ENCODE peak calls at places on chromosome 4, in five cellular contexts. T is ovary, S is upper lobe of left lung, K is suprapubic skin, A is HepG2. O is an unnamed sample.

GRCh38 chr4:127698789-127699200 is 31.4 kb upstream of the SLC25A31 start:
- DNase-seq in K (no peak), A (no peak), T (no peak), S (no peak), O (no peak)

GRCh38 chr4:107247738-107248137 is 211.6 kb upstream of the DKK2 start:
- DNase-seq in S (no peak), T (no peak), A (no peak), K (peak; percentile 60), O (no peak)

GRCh38 chr4:48184891-48185290 is 50.8 kb upstream of the TXK start:
- DNase-seq in T (no peak), S (no peak), A (no peak), K (no peak), O (no peak)

GRCh38 chr4:78534286-78534955 is 17.1 kb upstream of the ANXA3 start:
- DNase-seq in K (no peak), S (no peak), T (no peak), A (peak; percentile 69), O (no peak)

GRCh38 chr4:126647756-126648396 is 984.9 kb upstream of the INTU start:
- DNase-seq in K (no peak), A (no peak), S (no peak), T (no peak), O (no peak)

GRCh38 chr4:125306112-125306511 is 8.6 kb upstream of the FAT4 start:
- DNase-seq in T (no peak), A (no peak), S (no peak), K (no peak), O (no peak)

GRCh38 chr4:83125738-83126141 is 11.2 kb upstream of the PLAC8 start:
- DNase-seq in T (no peak), S (peak; percentile 64), K (no peak), A (no peak), O (peak; percentile 85)

GRCh38 chr4:168153596-168154440 is 61.5 kb downstream of the ANXA10 start:
- DNase-seq in A (peak; percentile 53), K (no peak), S (peak; percentile 64), T (peak; percentile 73), O (peak; percentile 77)

GRCh38 chr4:177251237-177251636 is 58.4 kb upstream of the NEIL3 start:
- DNase-seq in K (no peak), S (no peak), A (no peak), T (no peak), O (peak; percentile 15)

GRCh38 chr4:26779674-26780073 is 81.0 kb upstream of the STIM2 start:
- DNase-seq in S (no peak), K (no peak), T (no peak), A (no peak), O (no peak)

GRCh38 chr4:107814758-107815552 is 9.8 kb upstream of the SGMS2 start:
- DNase-seq in A (no peak), T (no peak), K (no peak), S (no peak), O (no peak)

GRCh38 chr4:112881842-112882241 is 167.6 kb upstream of the ANK2 start:
- DNase-seq in T (peak; percentile 30), S (no peak), A (no peak), K (no peak), O (no peak)

GRCh38 chr4:65865489-65865888 is 195.2 kb upstream of the EPHA5 start:
- DNase-seq in K (no peak), S (no peak), A (peak; percentile 13), T (no peak), O (no peak)

GRCh38 chr4:153004106-153004881 is 68.2 kb downstream of the FHDC1 start:
- DNase-seq in A (no peak), S (no peak), T (no peak), K (no peak), O (no peak)

GRCh38 chr4:16617416-16617815 is 281.0 kb downstream of the LDB2 start:
- DNase-seq in K (no peak), S (no peak), T (no peak), A (no peak), O (no peak)

GRCh38 chr4:139559692-139560091 is 3.7 kb upstream of the SETD7 start:
- DNase-seq in T (no peak), S (no peak), K (no peak), A (no peak), O (no peak)

GRCh38 chr4:8904041-8904501 is 32.4 kb upstream of the HMX1 start:
- DNase-seq in K (no peak), T (no peak), S (no peak), A (no peak), O (no peak)

GRCh38 chr4:2046031-2046961 is 12.8 kb upstream of the NAT8L start:
- DNase-seq in S (no peak), A (no peak), T (no peak), K (no peak), O (no peak)

GRCh38 chr4:128573781-128574508 is 235.6 kb upstream of the JADE1 start:
- DNase-seq in T (no peak), K (no peak), A (peak; percentile 70), S (no peak), O (no peak)

GRCh38 chr4:67682266-67682665 is 18.7 kb downstream of the UBA6 start:
- DNase-seq in T (no peak), A (no peak), S (no peak), K (no peak), O (no peak)

GRCh38 chr4:36414248-36414647 is 132.8 kb downstream of the DTHD1 start:
- DNase-seq in K (no peak), T (no peak), S (no peak), A (no peak), O (no peak)

GRCh38 chr4:29311231-29311630 is 1408.9 kb upstream of the PCDH7 start:
- DNase-seq in S (no peak), T (no peak), K (no peak), A (no peak), O (no peak)

GRCh38 chr4:25306658-25307057 is 5.9 kb upstream of the ZCCHC4 start:
- DNase-seq in K (no peak), S (no peak), T (no peak), A (no peak), O (no peak)

GRCh38 chr4:87910795-87911194 is 64.7 kb upstream of the SPP1 start:
- DNase-seq in T (no peak), S (no peak), K (no peak), A (peak; percentile 47), O (no peak)

GRCh38 chr4:141432000-141432712 is 204.2 kb upstream of the IL15 start:
- DNase-seq in K (no peak), S (no peak), T (no peak), A (no peak), O (no peak)

GRCh38 chr4:72314869-72315268 is 254.2 kb downstream of the ADAMTS3 start:
- DNase-seq in K (no peak), T (no peak), S (no peak), A (no peak), O (no peak)
- TF ChIP-seq EP300 in K (no peak), T (no peak), S (no peak), A (no peak), O (no peak)

DNA sequence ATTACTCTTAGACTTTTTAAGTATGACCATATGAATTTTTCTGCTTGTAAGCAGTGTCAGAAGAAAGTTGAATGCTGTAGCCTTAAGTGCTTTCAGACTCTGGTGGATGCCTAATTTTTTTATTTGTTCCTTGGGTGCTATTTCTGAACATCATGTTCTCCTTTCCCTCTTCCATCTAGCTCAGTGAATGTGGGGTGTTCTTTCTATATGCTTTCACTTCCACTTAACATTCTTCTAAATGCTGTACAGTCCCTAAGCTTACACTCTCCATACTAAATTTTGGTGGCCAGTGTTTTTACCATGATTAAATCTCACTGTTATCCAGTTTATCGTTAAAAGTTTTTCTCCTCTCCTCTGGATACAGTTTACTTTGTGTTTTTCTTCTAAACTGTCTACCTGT is 3.6 kb downstream of the DCK start:
- DNase-seq in K (no peak), A (no peak), S (no peak), T (no peak), O (no peak)
- H3K4me3 ChIP-seq in K (no peak overlapping the region), A (no peak overlapping the region), S (no peak overlapping the region), T (no peak overlapping the region), O (no peak overlapping the region)

GRCh38 chr4:71113294-71113693 is 119.8 kb downstream of the DCK start:
- DNase-seq in S (no peak), T (no peak), A (no peak), K (no peak), O (peak; percentile 26)
- TF ChIP-seq CTCF in S (no peak), T (no peak), A (peak; percentile 40), K (no peak), O (peak; percentile 36)

DNA sequence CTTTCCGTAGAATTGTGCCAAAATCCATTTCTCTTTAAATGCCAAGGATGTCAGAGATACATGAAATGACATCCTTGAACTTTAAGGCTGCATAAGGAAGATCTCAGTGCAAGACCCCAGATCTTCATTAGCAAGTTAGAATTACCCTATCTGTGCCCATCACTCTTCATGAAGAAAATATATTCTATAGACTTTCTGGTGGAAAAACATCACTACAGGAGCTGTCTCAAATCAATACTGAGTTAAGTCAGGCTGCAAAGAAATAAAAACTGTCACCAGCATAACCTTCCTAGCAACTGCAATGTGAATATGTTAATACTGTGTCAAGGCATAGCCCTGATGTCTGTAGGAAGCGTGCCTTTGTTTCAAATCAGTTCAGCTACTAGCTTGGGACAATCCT is 173.4 kb downstream of the TBCK start:
- DNase-seq in A (no peak), T (no peak), S (no peak), K (no peak), O (no peak)
- TF ChIP-seq EP300 in A (no peak), T (no peak), S (no peak), K (no peak), O (no peak)

GRCh38 chr4:52748432-52748831 is 2.8 kb downstream of the ERVMER34-1 start:
- DNase-seq in A (no peak), T (no peak), S (no peak), K (no peak), O (peak; percentile 45)

GRCh38 chr4:52752921-52753320 is 1.7 kb upstream of the ERVMER34-1 start:
- DNase-seq in S (no peak), T (no peak), K (no peak), A (no peak), O (no peak)

GRCh38 chr4:52750819-52751348 is 341 bp downstream of the ERVMER34-1 start:
- DNase-seq in S (no peak), T (peak; percentile 21), K (no peak), A (no peak), O (peak; percentile 14)

GRCh38 chr4:52751349-52751911 is at the start of gene ERVMER34-1:
- DNase-seq in A (no peak), S (peak; percentile 79), K (peak; percentile 70), T (peak; percentile 49), O (peak; percentile 62)

DNA sequence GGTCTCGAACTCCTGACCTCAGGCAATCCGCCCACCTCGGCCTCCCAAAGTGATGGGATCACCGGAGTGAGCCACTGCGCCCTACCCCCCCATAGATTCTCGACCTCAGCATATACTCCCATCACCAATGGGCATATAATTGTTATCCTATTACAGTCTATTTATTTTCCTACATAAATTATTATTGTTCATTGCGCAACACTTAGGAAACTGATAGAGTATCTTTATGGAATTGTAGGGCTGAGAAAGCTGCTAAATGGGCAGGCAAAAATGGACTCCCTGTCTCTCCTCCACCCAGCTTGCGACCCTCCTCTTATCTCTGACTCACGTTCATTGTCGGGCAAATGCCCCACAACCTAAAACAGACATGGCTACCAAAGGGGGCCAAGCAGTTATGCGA is 1.0 kb downstream of the ERVMER34-1 start:
- DNase-seq in A (no peak), K (no peak), S (no peak), T (no peak), O (no peak)
- H3K4me3 ChIP-seq in A (no peak overlapping the region), K (no peak overlapping the region), S (no peak overlapping the region), T (no peak overlapping the region), O (no peak overlapping the region)